ENCODE peak calls at places on chromosomes 4 and X, in four cellular contexts. One of them, this sample, is unnamed.
A peak's percentile ranks its signal among the peaks of the same experiment; 100 is the strongest.

GRCh38 chr4:83234902-83235644 is 49.5 kb downstream of the COQ2 start:
- DNase-seq in IMR-90: no peak
- DNase-seq in tibial artery: no peak
- DNase-seq in thyroid gland: no peak
- DNase-seq in this sample: no peak

GRCh38 chr4:139913398-139913990 is 240.5 kb downstream of the MAML3 start:
- DNase-seq in IMR-90: peak; percentile 51
- DNase-seq in tibial artery: no peak
- DNase-seq in thyroid gland: no peak
- DNase-seq in this sample: no peak

GRCh38 chr4:6377626-6378492 is 94.6 kb downstream of the PPP2R2C start:
- DNase-seq in IMR-90: no peak
- DNase-seq in tibial artery: no peak
- DNase-seq in thyroid gland: no peak
- DNase-seq in this sample: no peak

GRCh38 chrX:101164766-101165590 is 54.6 kb upstream of the DRP2 start:
- DNase-seq in IMR-90: peak; percentile 59
- DNase-seq in tibial artery: no peak
- DNase-seq in thyroid gland: no peak
- DNase-seq in this sample: no peak

GRCh38 chr4:80192937-80193336 is 4.4 kb upstream of the PRDM8 start:
- DNase-seq in IMR-90: peak; percentile 92
- DNase-seq in tibial artery: no peak
- DNase-seq in thyroid gland: no peak
- DNase-seq in this sample: no peak

GRCh38 chrX:66889418-66889817 is 250.5 kb upstream of the EDA2R start:
- DNase-seq in IMR-90: no peak
- DNase-seq in tibial artery: no peak
- DNase-seq in thyroid gland: no peak
- DNase-seq in this sample: no peak

GRCh38 chrX:71515039-71515398 is 17.9 kb upstream of the OGT start:
- DNase-seq in IMR-90: no peak
- DNase-seq in tibial artery: no peak
- DNase-seq in thyroid gland: no peak
- DNase-seq in this sample: no peak

GRCh38 chr4:384311-385010 is 46.8 kb downstream of the ZNF141 start:
- DNase-seq in IMR-90: no peak
- DNase-seq in tibial artery: no peak
- DNase-seq in thyroid gland: no peak
- DNase-seq in this sample: no peak

GRCh38 chr4:38957947-38958346 is 74.3 kb downstream of the TMEM156 start:
- DNase-seq in IMR-90: no peak
- DNase-seq in tibial artery: no peak
- DNase-seq in thyroid gland: no peak
- DNase-seq in this sample: no peak

GRCh38 chr4:169756971-169757574 is 671 bp downstream of the HPF1 start:
- DNase-seq in IMR-90: no peak
- DNase-seq in tibial artery: no peak
- DNase-seq in thyroid gland: no peak
- DNase-seq in this sample: no peak

GRCh38 chrX:19670321-19670750 is 155.0 kb upstream of the MAP3K15 start:
- DNase-seq in IMR-90: peak; percentile 38
- DNase-seq in tibial artery: no peak
- DNase-seq in thyroid gland: no peak
- DNase-seq in this sample: no peak

GRCh38 chr4:138310498-138310897 is 68.3 kb upstream of the SLC7A11 start:
- DNase-seq in IMR-90: peak; percentile 53
- DNase-seq in tibial artery: no peak
- DNase-seq in thyroid gland: no peak
- DNase-seq in this sample: no peak

GRCh38 chrX:51148848-51149247 is 183.8 kb upstream of the NUDT10 start:
- DNase-seq in IMR-90: no peak
- DNase-seq in tibial artery: no peak
- DNase-seq in thyroid gland: peak; percentile 1
- DNase-seq in this sample: no peak

GRCh38 chr4:162909952-162910351 is 256.7 kb downstream of the NAF1 start:
- DNase-seq in IMR-90: no peak
- DNase-seq in tibial artery: no peak
- DNase-seq in thyroid gland: no peak
- DNase-seq in this sample: no peak

GRCh38 chrX:124518888-124519287 is 172.5 kb downstream of the SH2D1A start:
- DNase-seq in IMR-90: peak; percentile 7
- DNase-seq in tibial artery: no peak
- DNase-seq in thyroid gland: no peak
- DNase-seq in this sample: no peak

GRCh38 chr4:123340381-123340701 is 56.3 kb upstream of the SPRY1 start:
- DNase-seq in IMR-90: peak; percentile 95
- DNase-seq in tibial artery: no peak
- DNase-seq in thyroid gland: no peak
- DNase-seq in this sample: no peak

GRCh38 chrX:67585401-67585800 is 41.6 kb downstream of the AR start:
- DNase-seq in IMR-90: peak; percentile 3
- DNase-seq in tibial artery: no peak
- DNase-seq in thyroid gland: no peak
- DNase-seq in this sample: no peak

GRCh38 chr4:120156115-120156718 is 89.6 kb upstream of the MAD2L1 start:
- DNase-seq in IMR-90: peak; percentile 80
- DNase-seq in tibial artery: no peak
- DNase-seq in thyroid gland: no peak
- DNase-seq in this sample: peak; percentile 22

GRCh38 chrX:73903941-73904340 is 340.9 kb downstream of the CHIC1 start:
- DNase-seq in IMR-90: peak; percentile 20
- DNase-seq in tibial artery: no peak
- DNase-seq in thyroid gland: no peak
- DNase-seq in this sample: no peak

GRCh38 chr4:7351014-7351413 is 83.7 kb downstream of the PSAPL1 start:
- DNase-seq in IMR-90: no peak
- DNase-seq in tibial artery: no peak
- DNase-seq in thyroid gland: no peak
- DNase-seq in this sample: no peak

GRCh38 chrX:41449138-41449537 is 2.0 kb downstream of the NYX start:
- DNase-seq in IMR-90: no peak
- DNase-seq in tibial artery: no peak
- DNase-seq in thyroid gland: no peak
- DNase-seq in this sample: no peak

GRCh38 chr4:115923152-115923551 is 809.7 kb upstream of the NDST4 start:
- DNase-seq in IMR-90: no peak
- DNase-seq in tibial artery: no peak
- DNase-seq in thyroid gland: no peak
- DNase-seq in this sample: no peak

GRCh38 chrX:12174358-12174757 is 36.1 kb downstream of the FRMPD4 start:
- DNase-seq in IMR-90: peak; percentile 29
- DNase-seq in tibial artery: no peak
- DNase-seq in thyroid gland: no peak
- DNase-seq in this sample: no peak

GRCh38 chr4:170009291-170009690 is 16.9 kb downstream of the MFAP3L start:
- DNase-seq in IMR-90: no peak
- DNase-seq in tibial artery: no peak
- DNase-seq in thyroid gland: no peak
- DNase-seq in this sample: no peak

GRCh38 chrX:152725409-152725808 is 8.1 kb downstream of the CSAG1 start:
- DNase-seq in IMR-90: no peak
- DNase-seq in tibial artery: no peak
- DNase-seq in thyroid gland: no peak
- DNase-seq in this sample: no peak

GRCh38 chr4:112765317-112765989 is 128.5 kb downstream of the LARP7 start:
- DNase-seq in IMR-90: peak; percentile 18
- DNase-seq in tibial artery: no peak
- DNase-seq in thyroid gland: no peak
- DNase-seq in this sample: peak; percentile 6

GRCh38 chrX:42686296-42686695 is 91.7 kb downstream of the PPP1R2C start:
- DNase-seq in IMR-90: no peak
- DNase-seq in tibial artery: no peak
- DNase-seq in thyroid gland: no peak
- DNase-seq in this sample: no peak

GRCh38 chr4:102564399-102564921 is 63.3 kb downstream of the NFKB1 start:
- DNase-seq in IMR-90: peak; percentile 81
- DNase-seq in tibial artery: no peak
- DNase-seq in thyroid gland: no peak
- DNase-seq in this sample: no peak

GRCh38 chr4:40514409-40515025 is 115.1 kb downstream of the RBM47 start:
- DNase-seq in IMR-90: no peak
- DNase-seq in tibial artery: no peak
- DNase-seq in thyroid gland: peak; percentile 86
- DNase-seq in this sample: no peak

GRCh38 chr4:49032440-49033161 is 46.5 kb downstream of the CWH43 start:
- DNase-seq in IMR-90: peak; percentile 6
- DNase-seq in tibial artery: no peak
- DNase-seq in thyroid gland: no peak
- DNase-seq in this sample: no peak

DNA sequence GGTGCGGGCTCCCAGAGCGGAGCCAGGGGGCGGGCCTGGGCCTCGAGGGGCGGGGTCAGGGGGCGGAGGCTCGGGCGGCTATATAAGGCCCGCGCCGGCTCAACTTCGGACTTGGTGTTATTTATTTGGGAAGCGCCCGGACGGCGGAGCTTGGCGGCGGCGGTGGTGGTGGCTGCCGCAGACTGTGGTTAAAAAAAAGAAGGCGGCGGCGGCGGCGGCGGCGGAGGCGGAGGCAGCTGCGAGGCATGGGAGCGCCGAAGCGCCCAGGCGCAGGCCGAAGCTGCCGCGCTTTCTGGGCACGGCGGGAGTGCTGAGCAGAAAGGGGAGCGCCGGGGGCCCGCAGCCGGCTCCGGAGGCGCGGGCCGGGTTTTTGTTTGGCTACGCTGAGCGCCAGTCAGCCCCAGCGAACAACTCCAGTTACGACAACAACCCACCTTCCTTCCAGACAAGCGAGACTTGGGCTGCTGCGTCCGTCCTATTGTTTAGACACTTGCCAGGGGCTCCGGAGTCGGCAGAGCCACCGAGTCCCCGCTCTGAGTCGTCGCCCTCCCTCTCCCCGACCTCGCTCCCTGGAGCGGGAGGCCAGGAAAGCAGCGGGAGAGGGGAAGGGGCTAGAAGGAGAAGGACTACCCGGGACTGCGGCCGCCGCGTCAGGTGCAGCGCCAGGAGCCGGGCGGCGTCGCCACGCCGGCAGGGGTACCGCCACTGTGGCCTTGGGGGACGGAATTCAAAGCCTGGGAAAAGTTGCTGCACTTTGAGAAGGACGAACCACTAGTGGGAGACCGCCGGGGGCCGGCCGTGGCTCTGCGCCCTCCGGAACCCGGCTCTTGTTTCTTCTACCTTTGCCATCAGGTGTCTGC is at the start of gene SLIT2:
- DNase-seq in IMR-90: peak; percentile 68
- DNase-seq in tibial artery: peak; percentile 83
- DNase-seq in thyroid gland: peak; percentile 80
- DNase-seq in this sample: no peak
- H3K27ac ChIP-seq in IMR-90: no peak within 1 kb of the TSS
- H3K27ac ChIP-seq in tibial artery: peak within 1 kb of the TSS; percentile 67
- H3K27ac ChIP-seq in thyroid gland: peak within 1 kb of the TSS; percentile 29
- H3K27ac ChIP-seq in this sample: no peak within 1 kb of the TSS

GRCh38 chrX:134821370-134821769 is 163.1 kb upstream of the PLAC1 start:
- DNase-seq in IMR-90: peak; percentile 73
- DNase-seq in tibial artery: peak; percentile 19
- DNase-seq in thyroid gland: no peak
- DNase-seq in this sample: no peak
- H3K27ac ChIP-seq in IMR-90: peak overlapping the region; percentile 41
- H3K27ac ChIP-seq in tibial artery: no peak overlapping the region
- H3K27ac ChIP-seq in thyroid gland: no peak overlapping the region
- H3K27ac ChIP-seq in this sample: no peak overlapping the region

GRCh38 chr4:73650255-73650654 is 30.0 kb upstream of the RASSF6 start:
- DNase-seq in IMR-90: no peak
- DNase-seq in tibial artery: no peak
- DNase-seq in thyroid gland: no peak
- DNase-seq in this sample: no peak
- H3K27ac ChIP-seq in IMR-90: no peak overlapping the region
- H3K27ac ChIP-seq in tibial artery: no peak overlapping the region
- H3K27ac ChIP-seq in thyroid gland: no peak overlapping the region
- H3K27ac ChIP-seq in this sample: no peak overlapping the region

DNA sequence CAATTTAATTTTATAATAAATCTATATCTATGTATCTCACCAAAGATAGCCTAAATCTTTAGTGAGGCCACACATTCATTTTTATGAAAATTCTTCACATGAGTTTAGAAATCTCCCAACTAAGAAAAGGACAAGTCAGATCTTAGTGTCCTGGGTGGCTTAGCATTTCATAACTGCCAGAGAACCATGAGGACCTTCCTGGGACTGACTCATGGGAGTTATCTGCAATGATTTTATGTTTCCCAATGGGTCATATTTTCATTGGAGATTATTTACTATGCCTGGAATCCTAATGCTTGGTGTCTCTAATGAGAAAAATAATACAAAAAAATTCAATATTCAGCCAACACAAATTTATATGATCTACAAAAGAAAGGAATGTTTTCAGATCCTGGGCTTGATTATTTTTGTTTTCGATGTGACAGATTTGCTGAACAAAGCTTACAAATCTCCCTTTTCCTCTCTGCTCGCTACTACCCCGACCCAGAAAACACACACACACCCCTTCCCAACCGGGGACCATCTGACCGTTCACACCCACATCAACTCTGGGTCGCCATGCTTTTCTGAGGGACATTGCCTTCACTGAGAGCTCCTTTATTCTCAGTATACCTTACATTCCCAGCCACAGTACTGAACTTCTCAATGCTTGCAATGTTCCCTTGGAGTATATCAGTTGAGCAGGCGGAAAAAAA is 40.2 kb downstream of the SORBS2 start:
- DNase-seq in IMR-90: no peak
- DNase-seq in tibial artery: no peak
- DNase-seq in thyroid gland: no peak
- DNase-seq in this sample: no peak
- H3K27ac ChIP-seq in IMR-90: no peak overlapping the region
- H3K27ac ChIP-seq in tibial artery: peak overlapping the region; percentile 89
- H3K27ac ChIP-seq in thyroid gland: peak overlapping the region; percentile 90
- H3K27ac ChIP-seq in this sample: no peak overlapping the region

GRCh38 chr4:143286733-143287570 is 49.7 kb upstream of the GAB1 start:
- DNase-seq in IMR-90: peak; percentile 75
- DNase-seq in tibial artery: no peak
- DNase-seq in thyroid gland: no peak
- DNase-seq in this sample: no peak

GRCh38 chr4:143282170-143282760 is 54.4 kb upstream of the GAB1 start:
- DNase-seq in IMR-90: no peak
- DNase-seq in tibial artery: no peak
- DNase-seq in thyroid gland: no peak
- DNase-seq in this sample: no peak

GRCh38 chr4:143289370-143289769 is 47.3 kb upstream of the GAB1 start:
- DNase-seq in IMR-90: no peak
- DNase-seq in tibial artery: no peak
- DNase-seq in thyroid gland: no peak
- DNase-seq in this sample: no peak

GRCh38 chr4:143287571-143287923 is 49.1 kb upstream of the GAB1 start:
- DNase-seq in IMR-90: no peak
- DNase-seq in tibial artery: no peak
- DNase-seq in thyroid gland: no peak
- DNase-seq in this sample: no peak

GRCh38 chr4:143286058-143286457 is 50.6 kb upstream of the GAB1 start:
- DNase-seq in IMR-90: no peak
- DNase-seq in tibial artery: no peak
- DNase-seq in thyroid gland: no peak
- DNase-seq in this sample: no peak
- H3K27ac ChIP-seq in IMR-90: no peak overlapping the region
- H3K27ac ChIP-seq in tibial artery: peak overlapping the region; percentile 72
- H3K27ac ChIP-seq in thyroid gland: peak overlapping the region; percentile 13
- H3K27ac ChIP-seq in this sample: no peak overlapping the region